ENCODE peak calls at places on chromosomes 16 and 17, in six cellular contexts. N, A, P, T, K and G are unnamed samples.

GRCh38 chr17:40526668-40527067 is 25.2 kb upstream of the TNS4 start:
- DNase-seq in P (no peak), N (no peak), T (peak; percentile 57), A (no peak), K (peak; percentile 42), G (no peak)

GRCh38 chr16:80375513-80375912 is 165.3 kb upstream of the DYNLRB2 start:
- DNase-seq in T (no peak), A (no peak), K (no peak), N (no peak), P (no peak), G (no peak)

GRCh38 chr17:66784621-66785364 is 50.1 kb upstream of the CACNG5 start:
- DNase-seq in P (no peak), K (no peak), A (no peak), N (no peak), T (no peak), G (no peak)

GRCh38 chr17:18136357-18136756 is 27.8 kb downstream of the MYO15A start:
- DNase-seq in K (no peak), A (no peak), P (no peak), N (no peak), T (no peak), G (no peak)

GRCh38 chr17:73541561-73541981 is 102.7 kb downstream of the SDK2 start:
- DNase-seq in T (no peak), A (no peak), N (no peak), P (no peak), K (no peak), G (no peak)

GRCh38 chr17:50428831-50429424 is 2.9 kb downstream of the ACSF2 start:
- DNase-seq in T (no peak), K (peak; percentile 77), A (peak; percentile 82), N (no peak), P (no peak), G (no peak)

GRCh38 chr16:11224096-11224893 is 31.7 kb downstream of the SOCS1 start:
- DNase-seq in A (peak; percentile 33), N (no peak), T (peak; percentile 41), K (peak; percentile 93), P (no peak), G (peak; percentile 86)

GRCh38 chr16:49494386-49495150 is 121.0 kb downstream of the C16orf78 start:
- DNase-seq in T (peak; percentile 9), K (no peak), P (no peak), A (no peak), N (no peak), G (peak; percentile 81)

GRCh38 chr17:71085238-71086033 is 916.1 kb downstream of the KCNJ2 start:
- DNase-seq in P (no peak), N (peak; percentile 22), T (no peak), K (no peak), A (no peak), G (no peak)

GRCh38 chr16:55494994-55495421 is 13.9 kb upstream of the LPCAT2 start:
- DNase-seq in N (no peak), T (peak; percentile 53), K (no peak), A (no peak), P (peak; percentile 52), G (peak; percentile 65)

GRCh38 chr17:2396568-2397246 is 4.2 kb downstream of the MNT start:
- DNase-seq in K (peak; percentile 86), A (peak; percentile 93), T (peak; percentile 95), P (peak; percentile 97), N (peak; percentile 86), G (peak; percentile 88)

GRCh38 chr16:68257906-68258800 is 6.2 kb upstream of the SLC7A6 start:
- DNase-seq in T (no peak), N (no peak), A (no peak), K (peak; percentile 88), P (no peak), G (no peak)

GRCh38 chr16:1580256-1580655 is 31.6 kb downstream of the IFT140 start:
- DNase-seq in A (no peak), P (no peak), N (no peak), T (no peak), K (no peak), G (no peak)

GRCh38 chr16:87391950-87392822 is at the start of gene MAP1LC3B:
- DNase-seq in A (peak; percentile 95), T (peak; percentile 99), N (peak; percentile 95), P (peak; percentile 96), K (peak; percentile 90), G (peak; percentile 99)
- TF ChIP-seq POLR2A in A (peak; percentile 100), T (peak; percentile 100), N (peak; percentile 79), P (peak; percentile 98), K (peak; percentile 99), G (peak; percentile 94)

DNA sequence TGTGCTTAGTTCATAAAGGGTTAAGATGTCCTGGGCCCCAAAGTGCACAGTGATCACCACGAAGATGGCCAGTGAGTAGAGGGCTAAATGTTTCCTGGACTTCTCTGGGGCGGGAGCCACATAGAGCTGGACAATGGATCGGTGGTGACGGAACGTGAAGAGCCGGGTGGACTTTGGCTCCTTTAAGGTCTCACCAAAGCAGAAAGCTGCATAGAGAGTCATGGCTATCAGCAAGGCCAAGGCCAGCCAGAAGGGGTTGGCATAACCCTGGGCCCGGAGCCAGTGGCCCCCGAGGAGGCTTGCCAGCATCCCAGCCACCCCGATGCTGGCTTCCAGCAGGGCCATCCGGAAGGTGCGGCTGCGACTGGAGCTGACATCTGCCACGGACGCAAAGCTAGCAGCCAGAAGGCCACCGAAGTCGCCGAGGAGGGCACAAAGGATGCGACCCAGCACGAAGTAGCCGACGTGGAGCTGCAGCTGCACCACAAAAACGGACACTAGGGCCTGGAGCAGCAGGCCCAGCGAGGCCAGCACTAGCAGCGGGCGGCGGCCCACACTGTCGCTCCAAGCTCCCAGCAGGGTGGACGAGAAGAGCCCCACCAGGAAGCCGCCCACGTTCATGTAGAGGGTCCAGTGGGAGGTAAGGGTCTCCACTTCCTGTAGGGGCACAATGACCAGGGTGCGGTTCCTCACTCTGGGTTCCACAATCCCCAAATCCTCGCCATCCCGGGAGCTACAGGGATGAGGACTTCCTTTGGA is 1.0 kb downstream of the SLC46A1 start:
- DNase-seq in A (no peak), T (no peak), N (no peak), P (peak; percentile 12), K (no peak), G (no peak)
- TF ChIP-seq POLR2A in A (no peak), T (no peak), N (no peak), P (no peak), K (no peak), G (no peak)

GRCh38 chr16:2867987-2868789 is 10.2 kb upstream of the PRSS22 start:
- DNase-seq in K (peak; percentile 71), N (peak; percentile 98), A (peak; percentile 93), P (peak; percentile 87), T (peak; percentile 92), G (peak; percentile 90)
- TF ChIP-seq POLR2A in K (peak; percentile 65), N (peak; percentile 71), A (no peak), P (peak; percentile 49), T (peak; percentile 18), G (no peak)

GRCh38 chr17:78774956-78775571 is 7.0 kb downstream of the CYTH1 start:
- DNase-seq in P (no peak), A (no peak), N (no peak), K (no peak), T (no peak), G (no peak)
- TF ChIP-seq POLR2A in P (no peak), A (no peak), N (no peak), K (no peak), T (no peak), G (no peak)

DNA sequence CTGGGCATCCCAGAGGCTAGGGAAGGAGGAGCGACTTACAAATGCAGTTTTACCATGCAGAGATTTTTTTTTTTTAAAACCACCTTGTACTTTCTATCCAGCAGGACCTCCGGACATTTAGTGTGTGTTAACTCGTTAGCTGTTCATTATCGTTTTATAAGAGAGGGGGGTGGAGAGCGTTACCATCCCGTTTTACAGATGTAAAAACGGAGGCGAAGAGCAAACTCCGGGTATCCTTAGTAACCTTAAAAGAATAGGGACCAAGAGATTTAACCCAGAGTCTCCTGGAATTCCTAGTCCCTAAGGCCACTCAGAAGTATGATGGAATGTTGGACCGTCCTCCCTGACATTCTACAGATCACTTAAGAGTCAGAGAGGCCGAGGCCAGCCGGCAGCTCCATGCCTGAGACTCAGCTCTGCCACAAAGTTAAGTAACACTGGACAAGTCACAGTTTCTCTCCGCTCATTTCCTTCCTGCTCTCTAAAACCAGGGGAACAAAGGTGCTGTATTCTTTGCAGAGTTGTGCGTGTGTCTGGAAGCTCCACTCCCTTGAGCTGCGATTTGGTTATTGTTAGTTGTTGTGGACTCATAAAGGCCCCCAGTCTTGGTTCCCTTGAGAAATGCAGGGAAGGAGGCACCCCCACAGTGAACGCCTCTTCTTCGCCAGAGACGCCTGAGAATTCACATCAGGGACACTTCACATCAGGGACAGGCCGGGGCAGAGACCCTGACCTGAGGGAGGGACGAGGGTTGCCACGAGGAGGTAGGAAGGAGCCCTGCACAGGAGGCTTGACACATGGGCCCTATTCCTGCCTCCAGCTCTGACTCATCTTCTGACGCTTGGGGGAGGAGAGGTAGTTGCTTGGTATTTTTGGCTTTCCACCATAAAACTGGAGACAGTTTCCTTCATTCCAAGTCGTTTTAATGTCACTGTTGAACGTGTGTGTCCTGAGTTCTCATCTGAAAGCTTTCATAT is 1.2 kb downstream of the DUSP14 start:
- DNase-seq in K (peak; percentile 48), T (peak; percentile 61), P (peak; percentile 55), N (peak; percentile 90), A (peak; percentile 58), G (peak; percentile 58)
- TF ChIP-seq POLR2A in K (no peak), T (no peak), P (peak; percentile 12), N (no peak), A (peak; percentile 57), G (no peak)